ENCODE peak calls at places on chromosomes 5 and 9, in four cellular contexts. M is heart left ventricle, L is upper lobe of left lung, S is breast epithelium. W is an unnamed sample.

GRCh38 chr5:135964670-135965320 is 10.0 kb upstream of the LECT2 start:
- DNase-seq in M (no peak), L (no peak), S (no peak), W (no peak)

GRCh38 chr5:139676951-139677367 is 28.8 kb downstream of the CXXC5 start:
- DNase-seq in M (no peak), L (no peak), S (no peak), W (no peak)

GRCh38 chr5:59358005-59358404 is 535.5 kb downstream of the PDE4D start:
- DNase-seq in M (no peak), L (no peak), S (no peak), W (no peak)

GRCh38 chr9:98240475-98240874 is 15.0 kb downstream of the TBC1D2 start:
- DNase-seq in M (no peak), L (peak; percentile 49), S (no peak), W (no peak)

GRCh38 chr9:137892424-137893191 is 15.0 kb downstream of the CACNA1B start:
- DNase-seq in M (no peak), L (no peak), S (no peak), W (no peak)

GRCh38 chr5:92874790-92875189 is 706.2 kb downstream of the NR2F1-AS1 start:
- DNase-seq in M (no peak), L (no peak), S (no peak), W (no peak)

GRCh38 chr5:75140277-75140676 is 87.9 kb upstream of the GCNT4 start:
- DNase-seq in M (no peak), L (no peak), S (no peak), W (no peak)

GRCh38 chr5:6732634-6733410 is 19.6 kb downstream of the TENT4A start:
- DNase-seq in M (peak; percentile 58), L (peak; percentile 44), S (no peak), W (no peak)

GRCh38 chr5:167688331-167688730 is 603.1 kb upstream of the WWC1 start:
- DNase-seq in M (no peak), L (no peak), S (no peak), W (no peak)

GRCh38 chr5:84437673-84438315 is 53.1 kb upstream of the EDIL3 start:
- DNase-seq in M (no peak), L (no peak), S (no peak), W (no peak)

GRCh38 chr9:35776018-35776417 is 15.4 kb upstream of the NPR2 start:
- DNase-seq in M (no peak), L (no peak), S (no peak), W (no peak)

GRCh38 chr5:39943811-39944210 is 519.0 kb upstream of the DAB2 start:
- DNase-seq in M (no peak), L (no peak), S (no peak), W (no peak)

GRCh38 chr5:175861337-175862130 is 9.8 kb upstream of the CPLX2 start:
- DNase-seq in M (no peak), L (no peak), S (no peak), W (no peak)

GRCh38 chr9:15697459-15697858 is 144.6 kb downstream of the CCDC171 start:
- DNase-seq in M (no peak), L (no peak), S (no peak), W (no peak)

GRCh38 chr9:34237836-34238235 is 59.0 kb downstream of the UBAP1 start:
- DNase-seq in M (no peak), L (no peak), S (no peak), W (no peak)

GRCh38 chr9:13437898-13438297 is 158.4 kb upstream of the MPDZ start:
- DNase-seq in M (peak; percentile 23), L (no peak), S (no peak), W (no peak)

GRCh38 chr5:172733179-172733973 is 37.6 kb downstream of the DUSP1 start:
- DNase-seq in M (peak; percentile 86), L (peak; percentile 87), S (peak; percentile 69), W (peak; percentile 98)

GRCh38 chr5:16744164-16744880 is 127.5 kb upstream of the RETREG1 start:
- DNase-seq in M (no peak), L (no peak), S (peak; percentile 56), W (no peak)

GRCh38 chr9:92735907-92736600 is 28.6 kb downstream of the BICD2 start:
- DNase-seq in M (no peak), L (no peak), S (no peak), W (no peak)
- H3K27ac ChIP-seq in M (no peak overlapping the region), L (no peak overlapping the region), S (no peak overlapping the region), W (no peak overlapping the region)

GRCh38 chr5:178859625-178860521 is at the start of gene ZNF354B:
- DNase-seq in M (peak; percentile 91), L (peak; percentile 97), S (peak; percentile 82), W (no peak)

GRCh38 chr5:178866946-178867345 is 7.2 kb downstream of the ZNF354B start:
- DNase-seq in M (no peak), L (no peak), S (no peak), W (no peak)

GRCh38 chr5:178861627-178862026 is 1.9 kb downstream of the ZNF354B start:
- DNase-seq in M (no peak), L (no peak), S (no peak), W (no peak)
- H3K4me3 ChIP-seq in M (no peak overlapping the region), L (no peak overlapping the region), S (no peak overlapping the region), W (no peak overlapping the region)

GRCh38 chr9:37037744-37038640 is 3.9 kb upstream of the PAX5 start:
- DNase-seq in M (no peak), L (no peak), S (no peak), W (no peak)

GRCh38 chr9:37036237-37037136 is 2.4 kb upstream of the PAX5 start:
- DNase-seq in M (no peak), L (peak; percentile 31), S (no peak), W (no peak)

GRCh38 chr9:37035472-37036236 is 1.6 kb upstream of the PAX5 start:
- DNase-seq in M (no peak), L (no peak), S (no peak), W (no peak)

GRCh38 chr9:37039065-37039464 is 5.0 kb upstream of the PAX5 start:
- DNase-seq in M (no peak), L (no peak), S (no peak), W (no peak)

GRCh38 chr9:37037137-37037743 is 3.2 kb upstream of the PAX5 start:
- DNase-seq in M (no peak), L (no peak), S (no peak), W (no peak)
- H3K27ac ChIP-seq in M (no peak overlapping the region), L (no peak overlapping the region), S (no peak overlapping the region), W (no peak overlapping the region)

GRCh38 chr9:70260606-70261005 is 1.8 kb downstream of the SMC5 start:
- DNase-seq in M (no peak), L (no peak), S (no peak), W (no peak)
- H3K4me3 ChIP-seq in M (no peak overlapping the region), L (no peak overlapping the region), S (peak overlapping the region; percentile 86), W (no peak overlapping the region)

DNA sequence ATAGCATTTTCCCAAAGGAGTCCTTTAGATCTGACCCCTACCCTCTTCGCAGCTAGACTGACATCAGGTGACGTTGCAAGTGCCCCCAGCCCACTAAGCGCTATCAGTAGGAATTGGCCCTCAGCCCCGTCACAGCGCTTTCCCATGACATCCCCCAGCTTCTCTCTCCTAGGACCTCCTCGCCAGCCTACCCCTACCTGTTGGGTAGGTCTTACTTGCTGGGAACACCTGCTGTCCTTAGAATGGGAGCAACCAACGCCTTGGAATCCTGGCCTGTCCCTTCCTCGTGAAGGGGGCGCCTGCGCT is 589 bp upstream of the PIP5K1B start:
- DNase-seq in M (no peak), L (no peak), S (no peak), W (no peak)
- H3K27ac ChIP-seq in M (peak overlapping the region; percentile 88), L (peak overlapping the region; percentile 91), S (no peak overlapping the region), W (peak overlapping the region; percentile 47)

GRCh38 chr9:4833781-4834560 is 41.2 kb downstream of the RCL1 start:
- DNase-seq in M (no peak), L (no peak), S (no peak), W (no peak)
- H3K4me3 ChIP-seq in M (no peak overlapping the region), L (no peak overlapping the region), S (no peak overlapping the region), W (no peak overlapping the region)

GRCh38 chr5:95712347-95712958 is 18.7 kb upstream of the RHOBTB3 start:
- DNase-seq in M (no peak), L (peak; percentile 49), S (no peak), W (no peak)

GRCh38 chr5:95711501-95712346 is 19.4 kb upstream of the RHOBTB3 start:
- DNase-seq in M (no peak), L (no peak), S (no peak), W (no peak)

GRCh38 chr5:95707055-95707454 is 24.1 kb upstream of the RHOBTB3 start:
- DNase-seq in M (no peak), L (no peak), S (no peak), W (no peak)

GRCh38 chr5:95708876-95709275 is 22.3 kb upstream of the RHOBTB3 start:
- DNase-seq in M (no peak), L (no peak), S (no peak), W (no peak)

DNA sequence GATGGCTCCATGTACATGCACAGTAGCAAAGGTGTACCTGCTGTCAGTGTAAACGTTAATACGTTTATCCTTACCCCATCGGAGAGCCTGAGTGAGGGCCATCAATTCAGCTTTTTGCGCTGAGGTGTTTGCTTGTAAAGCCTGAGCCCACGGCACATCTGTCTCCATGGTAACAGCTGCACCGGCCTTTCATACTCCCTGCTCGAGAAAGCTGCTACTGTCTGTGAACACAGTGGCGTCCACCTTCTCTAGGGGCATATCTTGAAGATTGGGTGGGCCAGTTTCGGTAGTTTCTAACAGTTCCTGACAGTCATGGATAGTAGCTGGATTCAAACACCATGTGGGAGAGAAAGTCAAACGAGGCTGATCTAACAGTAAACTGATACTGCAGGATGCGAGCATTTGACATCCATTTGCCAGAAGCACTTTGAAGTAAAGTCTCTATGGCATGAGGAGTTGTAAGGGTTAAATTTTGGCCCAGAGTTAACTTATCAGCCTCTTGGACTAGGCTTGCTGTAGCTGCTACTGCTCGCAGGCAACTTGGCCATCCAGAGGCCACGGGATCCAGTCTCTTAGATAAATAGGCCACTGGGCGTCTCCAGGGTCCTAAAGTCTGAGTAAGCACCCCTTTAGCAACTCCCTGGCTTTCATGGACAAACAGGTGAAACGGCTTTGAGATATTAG is 21.0 kb upstream of the RHOBTB3 start:
- DNase-seq in M (peak; percentile 43), L (no peak), S (no peak), W (no peak)
- H3K27ac ChIP-seq in M (peak overlapping the region; percentile 1), L (no peak overlapping the region), S (no peak overlapping the region), W (no peak overlapping the region)

GRCh38 chr5:150155258-150156032 is at the start of gene PDGFRB:
- DNase-seq in M (peak; percentile 89), L (peak; percentile 58), S (peak; percentile 66), W (no peak)
- H3K4me3 ChIP-seq in M (peak within 1 kb of the TSS; percentile 76), L (peak within 1 kb of the TSS; percentile 51), S (peak within 1 kb of the TSS; percentile 55), W (peak within 1 kb of the TSS; percentile 76)

GRCh38 chr9:134229466-134230091 is 65.2 kb upstream of the RNU6ATAC start:
- DNase-seq in M (no peak), L (no peak), S (no peak), W (no peak)

GRCh38 chr9:134231767-134232166 is 67.4 kb upstream of the RNU6ATAC start:
- DNase-seq in M (no peak), L (no peak), S (no peak), W (no peak)

GRCh38 chr9:134230092-134230941 is 66.0 kb upstream of the RNU6ATAC start:
- DNase-seq in M (no peak), L (no peak), S (no peak), W (no peak)

GRCh38 chr9:134231330-134231745 is 67.0 kb upstream of the RNU6ATAC start:
- DNase-seq in M (no peak), L (no peak), S (no peak), W (no peak)

DNA sequence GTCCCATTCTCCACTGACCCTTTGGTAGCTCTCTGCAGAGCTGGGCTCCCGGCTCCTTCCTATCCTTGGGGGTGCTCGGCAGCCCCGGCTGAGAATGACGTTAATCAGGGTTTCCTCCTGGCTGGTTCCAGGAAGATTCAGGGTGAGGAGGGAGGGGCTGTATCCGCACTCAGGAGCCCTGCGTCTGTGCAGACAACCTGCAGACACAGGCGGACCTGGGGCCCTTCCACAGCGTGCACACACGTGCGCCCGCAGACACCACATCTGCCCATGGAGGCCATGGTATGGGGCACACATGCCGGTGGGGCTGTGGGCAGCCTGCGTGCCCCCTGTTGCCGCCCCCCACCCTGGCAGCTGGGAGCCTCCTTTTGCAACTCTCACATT is 66.6 kb upstream of the RNU6ATAC start:
- DNase-seq in M (no peak), L (no peak), S (no peak), W (no peak)
- H3K27ac ChIP-seq in M (no peak overlapping the region), L (peak overlapping the region; percentile 75), S (peak overlapping the region; percentile 77), W (peak overlapping the region; percentile 73)